ENCODE peak calls at places on chromosomes 2 and 18, in four cellular contexts. One of them, this sample, is unnamed.

GRCh38 chr2:47386551-47386950 is 16.4 kb upstream of the MSH2 start:
- DNase-seq in IMR-90: no peak
- DNase-seq in fibroblast of pulmonary artery: no peak
- DNase-seq in endodermal cell: no peak
- DNase-seq in this sample: peak

GRCh38 chr2:171318463-171318934 is 115.3 kb downstream of the METTL8 start:
- DNase-seq in fibroblast of pulmonary artery: peak
- DNase-seq in IMR-90: peak
- DNase-seq in endodermal cell: peak
- DNase-seq in this sample: peak

GRCh38 chr2:150586858-150587257 is 99.4 kb upstream of the RND3 start:
- DNase-seq in endodermal cell: no peak
- DNase-seq in fibroblast of pulmonary artery: peak
- DNase-seq in IMR-90: peak
- DNase-seq in this sample: no peak

GRCh38 chr2:182302174-182302573 is 124.7 kb downstream of the PDE1A start:
- DNase-seq in endodermal cell: no peak
- DNase-seq in IMR-90: peak
- DNase-seq in fibroblast of pulmonary artery: peak
- DNase-seq in this sample: no peak

GRCh38 chr18:23711421-23711820 is 22.2 kb downstream of the LAMA3 start:
- DNase-seq in IMR-90: no peak
- DNase-seq in fibroblast of pulmonary artery: no peak
- DNase-seq in endodermal cell: no peak
- DNase-seq in this sample: no peak

GRCh38 chr2:208179028-208179609 is 10.7 kb downstream of the C2orf80 start:
- DNase-seq in IMR-90: no peak
- DNase-seq in endodermal cell: peak
- DNase-seq in fibroblast of pulmonary artery: no peak
- DNase-seq in this sample: no peak

GRCh38 chr18:61892683-61893303 is at the start of gene RNF152:
- DNase-seq in IMR-90: peak
- DNase-seq in endodermal cell: peak
- DNase-seq in fibroblast of pulmonary artery: peak
- DNase-seq in this sample: peak

GRCh38 chr2:54306561-54306960 is 50.5 kb upstream of the TSPYL6 start:
- DNase-seq in IMR-90: peak
- DNase-seq in fibroblast of pulmonary artery: peak
- DNase-seq in endodermal cell: no peak
- DNase-seq in this sample: no peak

GRCh38 chr2:80154231-80154915 is 150.2 kb downstream of the LRRTM1 start:
- DNase-seq in IMR-90: no peak
- DNase-seq in fibroblast of pulmonary artery: no peak
- DNase-seq in endodermal cell: no peak
- DNase-seq in this sample: no peak

GRCh38 chr18:55877321-55877720 is 289.3 kb upstream of the TCF4 start:
- DNase-seq in endodermal cell: no peak
- DNase-seq in fibroblast of pulmonary artery: no peak
- DNase-seq in IMR-90: no peak
- DNase-seq in this sample: no peak

GRCh38 chr2:43623052-43623451 is 14.0 kb upstream of the PLEKHH2 start:
- DNase-seq in endodermal cell: no peak
- DNase-seq in IMR-90: no peak
- DNase-seq in fibroblast of pulmonary artery: peak
- DNase-seq in this sample: no peak

GRCh38 chr2:241066893-241067341 is 35.2 kb downstream of the MTERF4 start:
- DNase-seq in endodermal cell: peak
- DNase-seq in IMR-90: no peak
- DNase-seq in fibroblast of pulmonary artery: peak
- DNase-seq in this sample: no peak

GRCh38 chr18:32315881-32316280 is 126.0 kb downstream of the MEP1B start:
- DNase-seq in endodermal cell: no peak
- DNase-seq in fibroblast of pulmonary artery: peak
- DNase-seq in IMR-90: peak
- DNase-seq in this sample: no peak

GRCh38 chr2:22880161-22880560 is 504.8 kb upstream of the KLHL29 start:
- DNase-seq in IMR-90: no peak
- DNase-seq in fibroblast of pulmonary artery: no peak
- DNase-seq in endodermal cell: no peak
- DNase-seq in this sample: no peak

GRCh38 chr2:69797836-69798465 is 31.5 kb upstream of the GMCL1 start:
- DNase-seq in endodermal cell: no peak
- DNase-seq in fibroblast of pulmonary artery: no peak
- DNase-seq in IMR-90: no peak
- DNase-seq in this sample: no peak

GRCh38 chr2:182946949-182947348 is 80.5 kb upstream of the FRZB start:
- DNase-seq in IMR-90: peak
- DNase-seq in fibroblast of pulmonary artery: peak
- DNase-seq in endodermal cell: no peak
- DNase-seq in this sample: no peak

GRCh38 chr2:189066037-189066436 is 91.9 kb downstream of the COL3A1 start:
- DNase-seq in fibroblast of pulmonary artery: no peak
- DNase-seq in endodermal cell: no peak
- DNase-seq in IMR-90: peak
- DNase-seq in this sample: no peak

GRCh38 chr2:238682536-238682935 is 165.3 kb upstream of the TWIST2 start:
- DNase-seq in IMR-90: no peak
- DNase-seq in fibroblast of pulmonary artery: no peak
- DNase-seq in endodermal cell: peak
- DNase-seq in this sample: no peak

GRCh38 chr2:23595601-23596251 is 210.7 kb downstream of the KLHL29 start:
- DNase-seq in fibroblast of pulmonary artery: peak
- DNase-seq in IMR-90: peak
- DNase-seq in endodermal cell: no peak
- DNase-seq in this sample: no peak

GRCh38 chr2:60706021-60706420 is 50.0 kb upstream of the PAPOLG start:
- DNase-seq in IMR-90: peak
- DNase-seq in endodermal cell: no peak
- DNase-seq in fibroblast of pulmonary artery: no peak
- DNase-seq in this sample: no peak

GRCh38 chr18:23260932-23261590 is 125.8 kb downstream of the CABLES1 start:
- DNase-seq in endodermal cell: no peak
- DNase-seq in IMR-90: no peak
- DNase-seq in fibroblast of pulmonary artery: no peak
- DNase-seq in this sample: no peak

GRCh38 chr2:69997296-69998184 is 36.1 kb upstream of the ASPRV1 start:
- DNase-seq in fibroblast of pulmonary artery: peak
- DNase-seq in IMR-90: peak
- DNase-seq in endodermal cell: peak
- DNase-seq in this sample: no peak

GRCh38 chr2:28896906-28897305 is 2.4 kb downstream of the WDR43 start:
- DNase-seq in IMR-90: peak
- DNase-seq in fibroblast of pulmonary artery: peak
- DNase-seq in endodermal cell: no peak
- DNase-seq in this sample: no peak

GRCh38 chr2:231469568-231469920 is 5.3 kb upstream of the NCL start:
- DNase-seq in fibroblast of pulmonary artery: no peak
- DNase-seq in endodermal cell: no peak
- DNase-seq in IMR-90: no peak
- DNase-seq in this sample: no peak

DNA sequence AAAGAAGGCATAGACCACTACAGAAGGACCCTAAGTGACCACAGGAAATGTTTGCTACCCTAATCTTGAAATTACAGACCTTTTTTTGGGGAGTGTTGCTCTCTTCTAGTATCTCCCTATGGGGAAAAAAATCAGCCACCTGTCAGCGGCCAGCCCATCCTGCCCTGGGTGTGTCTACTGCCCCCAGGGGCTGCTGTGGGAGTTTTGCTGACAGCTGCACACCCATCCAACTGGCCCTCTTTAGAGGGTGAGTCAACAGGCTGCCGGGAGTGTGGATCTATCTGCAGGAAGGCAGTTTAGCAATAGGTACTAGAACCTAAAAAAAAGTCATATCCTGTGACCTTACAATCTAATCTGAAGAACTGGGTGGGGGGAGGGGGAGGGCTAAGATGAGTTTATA is 796 bp upstream of the DYSF start:
- DNase-seq in IMR-90: peak
- DNase-seq in endodermal cell: peak
- DNase-seq in fibroblast of pulmonary artery: peak
- DNase-seq in this sample: peak
- H3K4me3 ChIP-seq in IMR-90: no peak
- H3K4me3 ChIP-seq in endodermal cell: no peak
- H3K4me3 ChIP-seq in fibroblast of pulmonary artery: no peak
- H3K4me3 ChIP-seq in this sample: no peak

DNA sequence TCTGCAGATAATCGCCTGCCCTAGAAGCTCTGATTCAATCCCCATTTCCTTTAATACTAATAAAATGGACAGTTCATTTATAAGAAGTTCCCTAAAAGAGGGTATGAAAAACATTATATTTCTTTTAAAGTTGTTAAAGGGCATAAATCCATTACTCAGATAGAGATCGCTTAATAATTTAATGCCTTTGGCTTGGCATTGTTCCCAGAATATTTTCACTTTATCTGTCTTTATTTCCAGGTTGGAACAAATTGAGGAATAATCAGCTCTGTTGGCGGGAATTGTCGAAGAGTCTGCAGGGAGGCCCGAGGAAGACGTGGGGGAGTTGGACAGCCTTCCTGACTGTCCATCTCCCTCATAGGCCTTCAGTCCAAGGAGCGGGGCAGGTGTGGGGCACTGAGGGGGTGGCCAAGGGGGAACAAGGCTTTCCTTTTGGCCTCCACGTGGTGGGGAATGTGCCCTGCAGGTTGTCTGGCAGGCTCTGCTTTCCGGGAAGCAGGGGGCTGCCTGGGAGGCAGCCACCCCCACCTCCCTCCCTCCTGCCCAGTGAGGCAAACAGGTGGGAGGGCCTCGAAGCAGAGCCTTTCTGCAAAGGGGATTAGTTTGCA is 179.6 kb downstream of the ZBTB7C start:
- DNase-seq in fibroblast of pulmonary artery: peak
- DNase-seq in IMR-90: no peak
- DNase-seq in endodermal cell: peak
- DNase-seq in this sample: no peak
- TF ChIP-seq CTCF in fibroblast of pulmonary artery: peak
- TF ChIP-seq CTCF in IMR-90: no peak
- TF ChIP-seq CTCF in endodermal cell: peak
- TF ChIP-seq CTCF in this sample: no peak

GRCh38 chr2:71070294-71071025 is 2.0 kb downstream of the NAGK start:
- DNase-seq in IMR-90: peak
- DNase-seq in endodermal cell: peak
- DNase-seq in fibroblast of pulmonary artery: peak
- DNase-seq in this sample: peak
- H3K4me3 ChIP-seq in IMR-90: no peak
- H3K4me3 ChIP-seq in endodermal cell: peak
- H3K4me3 ChIP-seq in fibroblast of pulmonary artery: no peak
- H3K4me3 ChIP-seq in this sample: peak

GRCh38 chr2:198615972-198616371 is 811.6 kb downstream of the PLCL1 start:
- DNase-seq in IMR-90: peak
- DNase-seq in endodermal cell: no peak
- DNase-seq in fibroblast of pulmonary artery: peak
- DNase-seq in this sample: peak
- TF ChIP-seq CTCF in IMR-90: no peak
- TF ChIP-seq CTCF in endodermal cell: no peak
- TF ChIP-seq CTCF in fibroblast of pulmonary artery: no peak
- TF ChIP-seq CTCF in this sample: no peak

DNA sequence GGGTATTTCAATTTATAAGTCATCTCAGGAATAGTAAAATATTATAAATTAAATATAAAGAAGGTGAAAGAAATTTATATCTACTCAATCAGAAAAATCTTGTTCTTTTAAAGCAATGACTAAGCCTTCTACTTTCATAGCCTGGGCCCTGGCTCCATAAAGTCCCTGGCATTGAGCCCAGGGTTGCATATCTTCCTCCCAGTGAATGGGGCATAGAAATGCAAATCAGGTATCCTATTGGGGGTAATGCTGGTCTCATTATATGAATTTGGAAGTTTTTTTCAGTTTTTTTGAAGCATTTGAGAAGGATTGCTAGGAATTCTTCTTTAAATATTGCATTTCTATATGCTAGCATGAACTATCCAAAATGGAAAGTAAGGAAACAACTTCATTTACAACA is 73.9 kb upstream of the MC2R start:
- DNase-seq in endodermal cell: no peak
- DNase-seq in fibroblast of pulmonary artery: no peak
- DNase-seq in IMR-90: no peak
- DNase-seq in this sample: no peak
- H3K4me3 ChIP-seq in endodermal cell: no peak
- H3K4me3 ChIP-seq in fibroblast of pulmonary artery: no peak
- H3K4me3 ChIP-seq in IMR-90: no peak
- H3K4me3 ChIP-seq in this sample: no peak

GRCh38 chr2:158179660-158180059 is 78.0 kb downstream of the UPP2 start:
- DNase-seq in IMR-90: peak
- DNase-seq in endodermal cell: no peak
- DNase-seq in fibroblast of pulmonary artery: peak
- DNase-seq in this sample: peak
- TF ChIP-seq CTCF in IMR-90: peak
- TF ChIP-seq CTCF in endodermal cell: peak
- TF ChIP-seq CTCF in fibroblast of pulmonary artery: peak
- TF ChIP-seq CTCF in this sample: peak

DNA sequence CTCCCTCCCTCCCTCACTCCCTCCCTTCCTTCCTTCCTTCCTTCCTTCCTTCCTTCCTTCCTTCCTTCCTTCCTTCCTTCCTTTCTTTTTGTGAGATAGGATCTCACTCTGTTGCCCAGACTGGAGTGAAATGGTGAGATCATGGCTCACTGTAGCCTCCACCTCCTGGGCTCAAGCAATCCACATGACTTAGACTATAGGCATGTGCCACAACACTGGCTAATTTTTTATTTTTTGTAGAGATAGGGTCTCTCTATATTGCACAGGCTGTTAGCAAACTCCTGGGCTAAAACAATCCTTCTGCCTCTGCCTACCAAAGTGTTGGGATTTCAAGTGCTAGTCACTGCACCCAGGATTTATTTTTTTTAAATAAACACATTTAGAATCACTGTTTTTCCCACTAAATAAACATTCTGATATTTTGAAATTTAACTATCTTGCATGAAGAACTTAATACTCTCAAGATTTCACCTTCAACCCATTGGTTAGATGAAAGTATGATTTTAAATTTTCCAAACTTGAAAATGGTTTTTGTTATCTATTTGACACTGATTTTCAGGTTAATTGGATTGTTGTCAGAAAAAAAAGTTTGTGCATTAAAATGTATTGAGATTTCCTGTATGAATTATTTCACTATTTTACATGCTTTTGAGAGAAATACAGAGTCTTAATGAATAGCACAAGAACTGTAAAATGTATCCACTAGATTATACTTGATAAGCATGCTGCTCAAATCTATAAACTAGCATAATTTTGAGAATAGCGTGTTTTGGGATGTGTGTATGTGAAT is 745.1 kb downstream of the TSN start:
- DNase-seq in IMR-90: no peak
- DNase-seq in endodermal cell: no peak
- DNase-seq in fibroblast of pulmonary artery: no peak
- DNase-seq in this sample: no peak
- H3K4me3 ChIP-seq in IMR-90: no peak
- H3K4me3 ChIP-seq in endodermal cell: no peak
- H3K4me3 ChIP-seq in fibroblast of pulmonary artery: no peak
- H3K4me3 ChIP-seq in this sample: no peak

GRCh38 chr2:51921076-51921475 is 889.1 kb upstream of the NRXN1 start:
- DNase-seq in IMR-90: no peak
- DNase-seq in endodermal cell: no peak
- DNase-seq in fibroblast of pulmonary artery: no peak
- DNase-seq in this sample: no peak
- TF ChIP-seq CTCF in IMR-90: no peak
- TF ChIP-seq CTCF in endodermal cell: no peak
- TF ChIP-seq CTCF in fibroblast of pulmonary artery: no peak
- TF ChIP-seq CTCF in this sample: no peak

GRCh38 chr2:18456026-18456425 is 104.4 kb downstream of the RDH14 start:
- DNase-seq in IMR-90: no peak
- DNase-seq in endodermal cell: no peak
- DNase-seq in fibroblast of pulmonary artery: no peak
- DNase-seq in this sample: no peak
- H3K4me3 ChIP-seq in IMR-90: no peak
- H3K4me3 ChIP-seq in endodermal cell: no peak
- H3K4me3 ChIP-seq in fibroblast of pulmonary artery: no peak
- H3K4me3 ChIP-seq in this sample: no peak